ENCODE peak calls at places on chromosomes 16 and 17, in four cellular contexts. D is cardiac muscle cell; X is KG1; E is stimulated activated naive CD8-positive, alpha-beta T cell treated with anti-CD3 and anti-CD28 coated beads, Interleukin-15, amount 100 ng/mL, for 72 hours. S is an unnamed sample.

GRCh38 chr16:19884021-19884485 is 595 bp downstream of the GPRC5B start:
- DNase-seq in X (no peak), E (no peak), D (no peak), S (no peak)

GRCh38 chr16:78240459-78241222 is 141.2 kb downstream of the WWOX start:
- DNase-seq in X (no peak), D (no peak), E (no peak), S (no peak)

GRCh38 chr17:17783121-17783824 is 53.5 kb downstream of the SREBF1 start:
- DNase-seq in D (peak; percentile 47), X (no peak), E (peak; percentile 54), S (peak; percentile 67)

GRCh38 chr17:57601328-57601727 is 143.8 kb downstream of the CCDC182 start:
- DNase-seq in E (peak; percentile 36), X (no peak), D (no peak), S (no peak)

GRCh38 chr16:87806608-87807546 is 41.1 kb upstream of the KLHDC4 start:
- DNase-seq in D (peak; percentile 88), X (no peak), E (peak; percentile 77), S (peak; percentile 40)

GRCh38 chr17:62206550-62206949 is 141.5 kb upstream of the MED13 start:
- DNase-seq in X (no peak), E (no peak), D (no peak), S (no peak)

GRCh38 chr16:24508614-24509013 is 30.8 kb upstream of the RBBP6 start:
- DNase-seq in X (no peak), D (peak; percentile 88), E (no peak), S (no peak)

GRCh38 chr16:65312795-65313194 is 190.9 kb upstream of the CDH11 start:
- DNase-seq in D (peak; percentile 38), E (no peak), X (no peak), S (no peak)

GRCh38 chr17:62950067-62950466 is 16.0 kb upstream of the TANC2 start:
- DNase-seq in X (no peak), D (peak; percentile 96), E (no peak), S (no peak)

GRCh38 chr17:76452646-76453430 is at the start of gene UBE2O:
- DNase-seq in E (peak; percentile 95), X (peak; percentile 61), D (peak; percentile 89), S (peak; percentile 98)

GRCh38 chr17:41413353-41413752 is 11.0 kb downstream of the KRT37 start:
- DNase-seq in D (no peak), E (no peak), X (no peak), S (no peak)

GRCh38 chr17:81085420-81085911 is 50.5 kb downstream of the BAIAP2 start:
- DNase-seq in D (no peak), X (no peak), E (no peak), S (no peak)

GRCh38 chr17:82330322-82331239 is 3.0 kb downstream of the SECTM1 start:
- DNase-seq in D (peak; percentile 75), X (no peak), E (no peak), S (no peak)

GRCh38 chr16:56451753-56452689 is 667 bp downstream of the OGFOD1 start:
- DNase-seq in X (no peak), E (no peak), D (peak; percentile 32), S (peak; percentile 71)

GRCh38 chr16:89412811-89413210 is 77.5 kb downstream of the ANKRD11 start:
- DNase-seq in D (no peak), E (no peak), X (no peak), S (peak; percentile 37)

GRCh38 chr17:46144246-46144645 is 49.0 kb downstream of the KANSL1 start:
- DNase-seq in D (no peak), X (no peak), E (no peak), S (no peak)

GRCh38 chr17:47276868-47277267 is 23.2 kb downstream of the ITGB3 start:
- DNase-seq in D (peak; percentile 84), E (no peak), X (no peak), S (no peak)

GRCh38 chr17:78341559-78342437 is 18.1 kb downstream of the SOCS3 start:
- DNase-seq in X (no peak), E (no peak), D (peak; percentile 89), S (peak; percentile 98)

GRCh38 chr17:4948997-4949320 is 629 bp upstream of the PFN1 start:
- DNase-seq in X (peak; percentile 68), E (peak; percentile 87), D (peak; percentile 95), S (peak; percentile 66)

GRCh38 chr17:45197108-45197507 is 24.6 kb upstream of the FMNL1 start:
- DNase-seq in X (no peak), D (no peak), E (no peak), S (no peak)

GRCh38 chr17:7340179-7340578 is 3.9 kb downstream of the ACAP1 start:
- DNase-seq in X (no peak), E (no peak), D (no peak), S (no peak)

GRCh38 chr16:48479955-48480354 is 94.7 kb upstream of the SIAH1 start:
- DNase-seq in E (no peak), D (peak; percentile 58), X (no peak), S (no peak)

GRCh38 chr17:7794063-7794663 is 39.9 kb upstream of the KDM6B start:
- DNase-seq in D (no peak), X (no peak), E (no peak), S (no peak)

GRCh38 chr17:63405741-63406261 is 40.3 kb downstream of the CYB561 start:
- DNase-seq in E (no peak), X (no peak), D (peak; percentile 85), S (peak; percentile 32)

GRCh38 chr17:39152134-39152884 is 872 bp upstream of the PLXDC1 start:
- DNase-seq in D (no peak), E (peak; percentile 40), X (no peak), S (no peak)

GRCh38 chr16:85555549-85556455 is 57.3 kb upstream of the GSE1 start:
- DNase-seq in X (peak; percentile 57), E (peak; percentile 25), D (peak; percentile 56), S (no peak)

GRCh38 chr17:10013360-10014112 is 108.5 kb upstream of the RCVRN start:
- DNase-seq in E (no peak), X (no peak), D (peak; percentile 40), S (no peak)

GRCh38 chr17:82598256-82599011 is 49.8 kb downstream of the WDR45B start:
- DNase-seq in X (no peak), E (no peak), D (peak; percentile 31), S (no peak)

GRCh38 chr16:6725634-6726331 is 606.9 kb upstream of the RBFOX1 start:
- DNase-seq in E (no peak), D (no peak), X (peak; percentile 8), S (peak; percentile 11)

GRCh38 chr17:38444151-38444550 is 15.9 kb downstream of the ARHGAP23 start:
- DNase-seq in D (peak; percentile 73), X (no peak), E (peak; percentile 51), S (peak; percentile 81)

GRCh38 chr17:64200080-64201042 is 62.7 kb downstream of the TEX2 start:
- DNase-seq in E (peak; percentile 9), X (no peak), D (peak; percentile 74), S (no peak)

GRCh38 chr16:69936252-69936651 is 14.9 kb upstream of the CLEC18A start:
- DNase-seq in E (no peak), X (no peak), D (no peak), S (no peak)

GRCh38 chr16:19781196-19781595 is 63.1 kb downstream of the IQCK start:
- DNase-seq in D (peak; percentile 82), E (no peak), X (no peak), S (no peak)

GRCh38 chr16:13306153-13306552 is 404.8 kb downstream of the SHISA9 start:
- DNase-seq in D (no peak), E (no peak), X (no peak), S (no peak)